ENCODE peak calls at places on chromosome X, in six cellular contexts. X, F, O, J, V and E are unnamed samples.
A peak's percentile ranks its signal among the peaks of the same experiment; 100 is the strongest.

GRCh38 chrX:133249659-133250058 is 31.5 kb upstream of the TFDP3 start:
- DNase-seq in X (no peak), F (peak; percentile 16), O (no peak), J (no peak), V (no peak), E (no peak)

GRCh38 chrX:9566150-9566621 is 101.3 kb downstream of the TBL1X start:
- DNase-seq in X (peak; percentile 80), F (peak; percentile 68), O (peak; percentile 26), J (no peak), V (no peak), E (peak; percentile 28)

GRCh38 chrX:18151661-18152060 is 69.0 kb downstream of the BEND2 start:
- DNase-seq in X (no peak), F (no peak), O (no peak), J (no peak), V (no peak), E (no peak)

GRCh38 chrX:129979207-129979920 is 3.1 kb upstream of the BCORL1 start:
- DNase-seq in X (no peak), F (no peak), O (no peak), J (no peak), V (no peak), E (no peak)

GRCh38 chrX:78979789-78980464 is 34.7 kb downstream of the P2RY10 start:
- DNase-seq in X (no peak), F (no peak), O (peak; percentile 9), J (no peak), V (peak; percentile 52), E (no peak)

GRCh38 chrX:153588021-153588781 is 10.7 kb downstream of the CCNQ start:
- DNase-seq in X (no peak), F (no peak), O (no peak), J (no peak), V (no peak), E (no peak)

GRCh38 chrX:40615976-40616375 is 7.3 kb upstream of the MPC1L start:
- DNase-seq in X (no peak), F (no peak), O (no peak), J (no peak), V (no peak), E (no peak)

GRCh38 chrX:85107407-85107806 is 103.7 kb downstream of the APOOL start:
- DNase-seq in X (no peak), F (no peak), O (no peak), J (no peak), V (no peak), E (no peak)

GRCh38 chrX:9501362-9501761 is 36.5 kb downstream of the TBL1X start:
- DNase-seq in X (no peak), F (no peak), O (no peak), J (peak; percentile 5), V (no peak), E (no peak)

GRCh38 chrX:63993936-63994335 is 208.9 kb upstream of the ARHGEF9 start:
- DNase-seq in X (no peak), F (no peak), O (no peak), J (no peak), V (no peak), E (no peak)

GRCh38 chrX:122777766-122778165 is 406.3 kb upstream of the GRIA3 start:
- DNase-seq in X (no peak), F (no peak), O (no peak), J (no peak), V (no peak), E (no peak)

GRCh38 chrX:149185087-149185486 is 320.0 kb downstream of the IDS start:
- DNase-seq in X (no peak), F (no peak), O (no peak), J (no peak), V (no peak), E (no peak)

GRCh38 chrX:37905436-37906147 is 58.2 kb upstream of the DYNLT3 start:
- DNase-seq in X (peak; percentile 13), F (peak; percentile 3), O (peak; percentile 3), J (peak; percentile 70), V (no peak), E (peak; percentile 63)